ENCODE peak calls at places on chromosomes 12 and 14, in six cellular contexts. J is PC-3, Q is HCT116, W is GM23338, B is hepatocyte, P is neural progenitor cell. E is an unnamed sample.

GRCh38 chr12:913919-914718 is 35.4 kb downstream of the RAD52 start:
- DNase-seq in P (no peak), Q (no peak), B (no peak), J (peak; percentile 96), W (no peak), E (no peak)

GRCh38 chr12:40138526-40138925 is 32.6 kb upstream of the SLC2A13 start:
- DNase-seq in P (no peak), Q (no peak), J (no peak), B (no peak), W (no peak), E (no peak)

GRCh38 chr14:98766818-98767217 is 505.2 kb downstream of the BCL11B start:
- DNase-seq in J (no peak), P (no peak), W (no peak), B (peak; percentile 48), Q (no peak), E (no peak)

GRCh38 chr12:12275874-12276273 is 9.0 kb upstream of the LRP6 start:
- DNase-seq in Q (no peak), P (no peak), W (no peak), J (no peak), B (no peak), E (no peak)

GRCh38 chr14:74848768-74849167 is 27.2 kb downstream of the PROX2 start:
- DNase-seq in Q (no peak), P (no peak), W (no peak), J (no peak), B (no peak), E (no peak)

GRCh38 chr12:109595321-109595902 is 21.8 kb downstream of the MVK start:
- DNase-seq in Q (no peak), W (no peak), J (no peak), P (no peak), B (no peak), E (no peak)

GRCh38 chr12:1529862-1530591 is 64.4 kb downstream of the FBXL14 start:
- DNase-seq in Q (no peak), W (peak; percentile 54), P (peak; percentile 67), B (peak; percentile 44), J (no peak), E (peak; percentile 67)

GRCh38 chr12:119446459-119446858 is 111.9 kb downstream of the CCDC60 start:
- DNase-seq in J (peak; percentile 69), W (no peak), Q (no peak), B (no peak), P (no peak), E (no peak)

GRCh38 chr12:92085483-92086040 is 60.1 kb downstream of the BTG1 start:
- DNase-seq in W (no peak), Q (no peak), P (no peak), J (peak; percentile 54), B (no peak), E (no peak)

GRCh38 chr12:14111230-14111865 is 129.9 kb upstream of the GRIN2B start:
- DNase-seq in B (peak; percentile 37), Q (peak; percentile 31), W (peak; percentile 83), P (peak; percentile 51), J (peak; percentile 30), E (peak; percentile 58)

GRCh38 chr14:106228541-106229158 is 702.3 kb downstream of the TMEM121 start:
- DNase-seq in W (no peak), P (no peak), Q (no peak), B (no peak), J (no peak), E (no peak)

GRCh38 chr12:12081836-12082497 is 11.2 kb downstream of the BCL2L14 start:
- DNase-seq in B (peak; percentile 31), Q (peak; percentile 29), J (peak; percentile 52), W (peak; percentile 67), P (peak; percentile 57), E (peak; percentile 31)

GRCh38 chr12:89225401-89225800 is 126.9 kb downstream of the DUSP6 start:
- DNase-seq in W (no peak), J (peak; percentile 86), Q (peak; percentile 81), P (no peak), B (peak; percentile 40), E (no peak)

GRCh38 chr12:29707846-29708245 is 75.9 kb downstream of the TMTC1 start:
- DNase-seq in Q (no peak), P (no peak), B (no peak), W (no peak), J (no peak), E (no peak)

DNA sequence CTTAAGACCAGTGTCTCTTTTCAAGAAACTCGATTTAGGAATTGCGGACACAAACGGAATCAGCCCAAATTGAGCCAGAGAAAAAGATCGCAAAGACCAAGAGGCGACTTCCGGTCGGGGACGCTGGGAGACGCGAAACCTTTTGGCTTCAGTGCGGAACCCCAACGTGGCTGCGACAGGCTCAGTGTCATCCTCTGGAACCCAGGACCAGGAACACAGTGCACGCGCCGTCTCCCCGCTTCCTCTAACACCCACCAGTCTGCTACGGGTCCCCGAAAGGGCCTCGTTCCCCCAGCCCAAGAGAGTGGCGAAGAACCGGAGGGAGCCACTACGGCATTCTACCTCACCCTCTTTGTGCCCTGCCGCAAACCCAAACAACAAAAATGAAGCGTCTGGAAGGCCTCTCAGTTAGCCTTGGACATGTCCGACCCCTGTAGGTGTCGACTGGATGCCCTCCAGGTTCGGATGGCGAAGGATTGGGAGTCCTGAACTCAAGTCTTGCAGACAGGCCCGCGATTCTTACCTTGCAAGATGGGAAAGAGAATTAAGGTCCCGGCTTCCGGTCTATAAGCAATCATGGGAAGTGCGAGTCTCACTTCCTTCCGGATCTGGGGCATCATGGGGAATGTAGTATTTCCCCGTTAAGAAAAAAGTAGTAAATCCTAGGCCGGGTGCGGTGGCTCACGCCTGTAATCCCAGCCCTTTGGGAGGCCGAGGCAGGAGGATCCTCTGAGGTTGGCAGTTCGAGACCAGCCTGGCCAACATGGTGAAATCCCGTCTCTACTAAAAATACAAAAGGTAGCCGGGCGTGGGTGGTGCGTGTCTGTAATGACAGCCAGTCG is at the start of gene RPL6:
- DNase-seq in B (peak; percentile 93), P (peak; percentile 94), Q (peak; percentile 92), J (peak; percentile 95), W (peak; percentile 98), E (peak; percentile 89)
- TF ChIP-seq EZH2phosphoT487 in B (no peak), P (no peak), Q (no peak), J (no peak), W (no peak), E (no peak)

DNA sequence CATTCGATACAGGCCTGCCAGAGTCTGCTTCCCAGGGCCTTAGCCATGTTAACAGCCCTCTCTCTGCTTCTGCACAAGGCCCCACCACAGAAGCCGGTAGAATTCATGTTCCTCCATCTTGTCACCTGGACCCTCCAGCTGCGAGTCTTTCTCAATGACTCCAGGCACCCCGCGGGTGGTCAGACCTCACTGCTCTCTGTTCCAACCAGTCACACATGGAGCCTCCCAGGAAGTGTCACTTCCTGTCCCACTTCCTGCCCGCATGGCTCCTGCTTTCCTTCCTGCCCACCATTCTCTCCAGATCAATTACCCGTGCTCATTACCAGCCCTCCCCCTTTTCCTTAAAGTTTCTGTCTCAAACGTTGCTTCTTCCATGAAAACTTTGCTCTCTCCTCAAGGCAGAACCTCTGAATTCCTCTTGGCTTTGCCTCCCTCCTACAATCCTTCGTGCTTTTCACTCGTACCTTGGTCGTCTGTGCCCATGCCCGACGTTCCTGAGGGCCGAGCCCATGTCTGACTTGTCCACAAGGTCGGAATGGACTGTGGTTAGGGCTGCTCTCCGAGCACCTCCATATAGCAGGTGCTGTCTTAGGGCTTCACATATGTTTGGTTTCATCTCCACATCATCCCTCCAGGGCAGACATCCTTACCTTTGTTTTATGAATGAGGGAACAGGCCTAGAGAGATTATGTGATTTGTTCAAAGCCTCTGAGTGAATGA is 172.1 kb downstream of the TSPAN9 start:
- DNase-seq in P (no peak), J (no peak), Q (no peak), W (no peak), B (no peak), E (no peak)
- TF ChIP-seq CTCF in P (no peak), J (no peak), Q (no peak), W (no peak), B (no peak), E (no peak)

GRCh38 chr14:103084021-103084919 is at the start of gene LBHD2:
- DNase-seq in J (no peak), W (peak; percentile 54), P (peak; percentile 54), Q (no peak), B (no peak), E (no peak)
- TF ChIP-seq EZH2 in J (no peak), W (no peak), P (peak; percentile 45), Q (no peak), B (no peak), E (no peak)

DNA sequence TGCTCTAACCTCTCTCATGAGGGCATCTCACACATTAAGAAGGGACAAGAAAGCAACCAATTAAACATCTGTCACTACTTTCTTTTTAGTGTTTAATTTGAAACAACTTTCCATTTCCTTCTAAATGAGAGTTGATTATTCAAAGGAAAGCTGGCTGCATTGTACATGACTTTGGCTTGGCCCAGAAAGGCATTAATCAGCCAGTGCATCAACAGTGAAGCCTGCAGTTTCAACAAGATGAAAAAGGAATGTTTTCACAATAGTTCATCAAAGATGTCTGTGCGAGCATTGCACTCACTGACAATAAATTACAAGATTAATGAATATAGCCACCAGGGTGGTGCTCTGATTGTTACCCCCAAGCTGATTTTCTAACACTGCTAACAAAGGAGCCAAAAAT is 141.9 kb downstream of the SEC23A start:
- DNase-seq in Q (no peak), P (no peak), B (no peak), J (no peak), W (no peak), E (no peak)
- TF ChIP-seq EZH2phosphoT487 in Q (no peak), P (no peak), B (no peak), J (no peak), W (no peak), E (no peak)

E was measured in MM.1S.